ENCODE peak calls at places on chromosomes 7 and 10, in seven cellular contexts. One of them, this sample, is unnamed.

GRCh38 chr7:2099036-2099957 is 133.4 kb downstream of the MAD1L1 start:
- DNase-seq in psoas muscle: no peak
- DNase-seq in AG09309: no peak
- DNase-seq in stimulated activated CD8-positive, alpha-beta memory T cell treated with anti-CD3 and anti-CD28 coated beads, Interleukin-7, amount 100 ng/mL, for 24 hours: no peak
- DNase-seq in suprapubic skin: no peak
- DNase-seq in glomerular endothelial cell: no peak
- DNase-seq in naive thymus-derived CD8-positive, alpha-beta T cell: no peak
- DNase-seq in this sample: no peak

GRCh38 chr7:103630318-103630717 is 184.3 kb upstream of the SLC26A5 start:
- DNase-seq in stimulated activated CD8-positive, alpha-beta memory T cell treated with anti-CD3 and anti-CD28 coated beads, Interleukin-7, amount 100 ng/mL, for 24 hours: no peak
- DNase-seq in AG09309: no peak
- DNase-seq in suprapubic skin: no peak
- DNase-seq in glomerular endothelial cell: no peak
- DNase-seq in psoas muscle: no peak
- DNase-seq in naive thymus-derived CD8-positive, alpha-beta T cell: no peak
- DNase-seq in this sample: no peak

GRCh38 chr7:43463401-43463980 is 119.4 kb upstream of the STK17A start:
- DNase-seq in psoas muscle: no peak
- DNase-seq in AG09309: no peak
- DNase-seq in glomerular endothelial cell: no peak
- DNase-seq in stimulated activated CD8-positive, alpha-beta memory T cell treated with anti-CD3 and anti-CD28 coated beads, Interleukin-7, amount 100 ng/mL, for 24 hours: no peak
- DNase-seq in naive thymus-derived CD8-positive, alpha-beta T cell: no peak
- DNase-seq in suprapubic skin: no peak
- DNase-seq in this sample: no peak

GRCh38 chr10:119250641-119251314 is 43.4 kb downstream of the GRK5 start:
- DNase-seq in suprapubic skin: no peak
- DNase-seq in psoas muscle: no peak
- DNase-seq in AG09309: peak
- DNase-seq in stimulated activated CD8-positive, alpha-beta memory T cell treated with anti-CD3 and anti-CD28 coated beads, Interleukin-7, amount 100 ng/mL, for 24 hours: no peak
- DNase-seq in glomerular endothelial cell: no peak
- DNase-seq in naive thymus-derived CD8-positive, alpha-beta T cell: no peak
- DNase-seq in this sample: no peak

GRCh38 chr7:13197501-13197900 is 510.1 kb downstream of the ARL4A start:
- DNase-seq in stimulated activated CD8-positive, alpha-beta memory T cell treated with anti-CD3 and anti-CD28 coated beads, Interleukin-7, amount 100 ng/mL, for 24 hours: no peak
- DNase-seq in naive thymus-derived CD8-positive, alpha-beta T cell: no peak
- DNase-seq in glomerular endothelial cell: no peak
- DNase-seq in suprapubic skin: no peak
- DNase-seq in psoas muscle: no peak
- DNase-seq in AG09309: peak
- DNase-seq in this sample: no peak

GRCh38 chr10:74190494-74190893 is 39.5 kb downstream of the ADK start:
- DNase-seq in AG09309: no peak
- DNase-seq in suprapubic skin: no peak
- DNase-seq in stimulated activated CD8-positive, alpha-beta memory T cell treated with anti-CD3 and anti-CD28 coated beads, Interleukin-7, amount 100 ng/mL, for 24 hours: no peak
- DNase-seq in naive thymus-derived CD8-positive, alpha-beta T cell: no peak
- DNase-seq in glomerular endothelial cell: no peak
- DNase-seq in psoas muscle: no peak
- DNase-seq in this sample: no peak

GRCh38 chr10:102914781-102915180 is 3.3 kb upstream of the CNNM2 start:
- DNase-seq in suprapubic skin: no peak
- DNase-seq in naive thymus-derived CD8-positive, alpha-beta T cell: no peak
- DNase-seq in AG09309: no peak
- DNase-seq in glomerular endothelial cell: no peak
- DNase-seq in psoas muscle: no peak
- DNase-seq in stimulated activated CD8-positive, alpha-beta memory T cell treated with anti-CD3 and anti-CD28 coated beads, Interleukin-7, amount 100 ng/mL, for 24 hours: no peak
- DNase-seq in this sample: no peak

GRCh38 chr7:134637934-134638719 is 8.5 kb upstream of the BPGM start:
- DNase-seq in suprapubic skin: no peak
- DNase-seq in naive thymus-derived CD8-positive, alpha-beta T cell: no peak
- DNase-seq in stimulated activated CD8-positive, alpha-beta memory T cell treated with anti-CD3 and anti-CD28 coated beads, Interleukin-7, amount 100 ng/mL, for 24 hours: no peak
- DNase-seq in glomerular endothelial cell: no peak
- DNase-seq in AG09309: no peak
- DNase-seq in psoas muscle: no peak
- DNase-seq in this sample: no peak

GRCh38 chr7:9082203-9082602 is 648.8 kb downstream of the NXPH1 start:
- DNase-seq in naive thymus-derived CD8-positive, alpha-beta T cell: no peak
- DNase-seq in suprapubic skin: no peak
- DNase-seq in glomerular endothelial cell: no peak
- DNase-seq in AG09309: no peak
- DNase-seq in stimulated activated CD8-positive, alpha-beta memory T cell treated with anti-CD3 and anti-CD28 coated beads, Interleukin-7, amount 100 ng/mL, for 24 hours: no peak
- DNase-seq in psoas muscle: no peak
- DNase-seq in this sample: no peak

GRCh38 chr10:126245501-126245900 is 142.8 kb downstream of the ADAM12 start:
- DNase-seq in suprapubic skin: no peak
- DNase-seq in psoas muscle: no peak
- DNase-seq in glomerular endothelial cell: no peak
- DNase-seq in stimulated activated CD8-positive, alpha-beta memory T cell treated with anti-CD3 and anti-CD28 coated beads, Interleukin-7, amount 100 ng/mL, for 24 hours: no peak
- DNase-seq in naive thymus-derived CD8-positive, alpha-beta T cell: no peak
- DNase-seq in AG09309: no peak
- DNase-seq in this sample: no peak

GRCh38 chr10:109411897-109412296 is 511.4 kb downstream of the XPNPEP1 start:
- DNase-seq in glomerular endothelial cell: no peak
- DNase-seq in AG09309: no peak
- DNase-seq in stimulated activated CD8-positive, alpha-beta memory T cell treated with anti-CD3 and anti-CD28 coated beads, Interleukin-7, amount 100 ng/mL, for 24 hours: no peak
- DNase-seq in suprapubic skin: no peak
- DNase-seq in psoas muscle: no peak
- DNase-seq in naive thymus-derived CD8-positive, alpha-beta T cell: no peak
- DNase-seq in this sample: no peak

GRCh38 chr7:84372712-84373111 is 178.1 kb upstream of the SEMA3A start:
- DNase-seq in glomerular endothelial cell: no peak
- DNase-seq in naive thymus-derived CD8-positive, alpha-beta T cell: no peak
- DNase-seq in suprapubic skin: no peak
- DNase-seq in psoas muscle: no peak
- DNase-seq in AG09309: no peak
- DNase-seq in stimulated activated CD8-positive, alpha-beta memory T cell treated with anti-CD3 and anti-CD28 coated beads, Interleukin-7, amount 100 ng/mL, for 24 hours: no peak
- DNase-seq in this sample: no peak

GRCh38 chr10:86215712-86216111 is 150.9 kb downstream of the GRID1 start:
- DNase-seq in stimulated activated CD8-positive, alpha-beta memory T cell treated with anti-CD3 and anti-CD28 coated beads, Interleukin-7, amount 100 ng/mL, for 24 hours: no peak
- DNase-seq in psoas muscle: no peak
- DNase-seq in AG09309: no peak
- DNase-seq in suprapubic skin: no peak
- DNase-seq in glomerular endothelial cell: no peak
- DNase-seq in naive thymus-derived CD8-positive, alpha-beta T cell: no peak
- DNase-seq in this sample: no peak

GRCh38 chr7:90262438-90262837 is 17.5 kb downstream of the CFAP69 start:
- DNase-seq in suprapubic skin: no peak
- DNase-seq in psoas muscle: no peak
- DNase-seq in stimulated activated CD8-positive, alpha-beta memory T cell treated with anti-CD3 and anti-CD28 coated beads, Interleukin-7, amount 100 ng/mL, for 24 hours: no peak
- DNase-seq in AG09309: no peak
- DNase-seq in naive thymus-derived CD8-positive, alpha-beta T cell: no peak
- DNase-seq in glomerular endothelial cell: peak
- DNase-seq in this sample: no peak

GRCh38 chr7:140267381-140268226 is 90.8 kb upstream of the KDM7A start:
- DNase-seq in AG09309: no peak
- DNase-seq in glomerular endothelial cell: no peak
- DNase-seq in suprapubic skin: no peak
- DNase-seq in stimulated activated CD8-positive, alpha-beta memory T cell treated with anti-CD3 and anti-CD28 coated beads, Interleukin-7, amount 100 ng/mL, for 24 hours: no peak
- DNase-seq in naive thymus-derived CD8-positive, alpha-beta T cell: no peak
- DNase-seq in psoas muscle: no peak
- DNase-seq in this sample: no peak

GRCh38 chr7:132154695-132155471 is 421.4 kb downstream of the PLXNA4 start:
- DNase-seq in AG09309: no peak
- DNase-seq in stimulated activated CD8-positive, alpha-beta memory T cell treated with anti-CD3 and anti-CD28 coated beads, Interleukin-7, amount 100 ng/mL, for 24 hours: no peak
- DNase-seq in psoas muscle: no peak
- DNase-seq in suprapubic skin: no peak
- DNase-seq in naive thymus-derived CD8-positive, alpha-beta T cell: no peak
- DNase-seq in glomerular endothelial cell: no peak
- DNase-seq in this sample: no peak

GRCh38 chr7:34155225-34155908 is 250.0 kb downstream of the BMPER start:
- DNase-seq in naive thymus-derived CD8-positive, alpha-beta T cell: no peak
- DNase-seq in AG09309: peak
- DNase-seq in stimulated activated CD8-positive, alpha-beta memory T cell treated with anti-CD3 and anti-CD28 coated beads, Interleukin-7, amount 100 ng/mL, for 24 hours: no peak
- DNase-seq in suprapubic skin: no peak
- DNase-seq in psoas muscle: peak
- DNase-seq in glomerular endothelial cell: no peak
- DNase-seq in this sample: peak

GRCh38 chr10:71527135-71527534 is 130.4 kb downstream of the CDH23 start:
- DNase-seq in psoas muscle: no peak
- DNase-seq in glomerular endothelial cell: no peak
- DNase-seq in suprapubic skin: no peak
- DNase-seq in AG09309: no peak
- DNase-seq in naive thymus-derived CD8-positive, alpha-beta T cell: no peak
- DNase-seq in stimulated activated CD8-positive, alpha-beta memory T cell treated with anti-CD3 and anti-CD28 coated beads, Interleukin-7, amount 100 ng/mL, for 24 hours: no peak
- DNase-seq in this sample: no peak

GRCh38 chr10:84267503-84268126 is 22.8 kb downstream of the RGR start:
- DNase-seq in psoas muscle: no peak
- DNase-seq in AG09309: peak
- DNase-seq in stimulated activated CD8-positive, alpha-beta memory T cell treated with anti-CD3 and anti-CD28 coated beads, Interleukin-7, amount 100 ng/mL, for 24 hours: peak
- DNase-seq in suprapubic skin: no peak
- DNase-seq in glomerular endothelial cell: no peak
- DNase-seq in naive thymus-derived CD8-positive, alpha-beta T cell: peak
- DNase-seq in this sample: no peak

GRCh38 chr7:108529341-108529740 is 3.4 kb upstream of the PNPLA8 start:
- DNase-seq in suprapubic skin: no peak
- DNase-seq in glomerular endothelial cell: no peak
- DNase-seq in naive thymus-derived CD8-positive, alpha-beta T cell: no peak
- DNase-seq in psoas muscle: no peak
- DNase-seq in AG09309: no peak
- DNase-seq in stimulated activated CD8-positive, alpha-beta memory T cell treated with anti-CD3 and anti-CD28 coated beads, Interleukin-7, amount 100 ng/mL, for 24 hours: no peak
- DNase-seq in this sample: no peak

GRCh38 chr7:124942405-124942804 is 12.8 kb upstream of the POT1 start:
- DNase-seq in psoas muscle: no peak
- DNase-seq in naive thymus-derived CD8-positive, alpha-beta T cell: no peak
- DNase-seq in AG09309: no peak
- DNase-seq in stimulated activated CD8-positive, alpha-beta memory T cell treated with anti-CD3 and anti-CD28 coated beads, Interleukin-7, amount 100 ng/mL, for 24 hours: no peak
- DNase-seq in suprapubic skin: no peak
- DNase-seq in glomerular endothelial cell: no peak
- DNase-seq in this sample: no peak

GRCh38 chr7:6256709-6257535 is 15.5 kb downstream of the CYTH3 start:
- DNase-seq in AG09309: no peak
- DNase-seq in psoas muscle: peak
- DNase-seq in stimulated activated CD8-positive, alpha-beta memory T cell treated with anti-CD3 and anti-CD28 coated beads, Interleukin-7, amount 100 ng/mL, for 24 hours: no peak
- DNase-seq in naive thymus-derived CD8-positive, alpha-beta T cell: no peak
- DNase-seq in suprapubic skin: peak
- DNase-seq in glomerular endothelial cell: no peak
- DNase-seq in this sample: no peak

GRCh38 chr10:77350711-77351119 is 286.9 kb downstream of the KCNMA1 start:
- DNase-seq in glomerular endothelial cell: peak
- DNase-seq in suprapubic skin: no peak
- DNase-seq in naive thymus-derived CD8-positive, alpha-beta T cell: no peak
- DNase-seq in AG09309: peak
- DNase-seq in stimulated activated CD8-positive, alpha-beta memory T cell treated with anti-CD3 and anti-CD28 coated beads, Interleukin-7, amount 100 ng/mL, for 24 hours: no peak
- DNase-seq in psoas muscle: peak
- DNase-seq in this sample: peak

GRCh38 chr10:56823849-56824248 is 462.8 kb upstream of the ZWINT start:
- DNase-seq in AG09309: no peak
- DNase-seq in stimulated activated CD8-positive, alpha-beta memory T cell treated with anti-CD3 and anti-CD28 coated beads, Interleukin-7, amount 100 ng/mL, for 24 hours: no peak
- DNase-seq in suprapubic skin: no peak
- DNase-seq in psoas muscle: no peak
- DNase-seq in naive thymus-derived CD8-positive, alpha-beta T cell: no peak
- DNase-seq in glomerular endothelial cell: no peak
- DNase-seq in this sample: no peak

GRCh38 chr10:103244663-103245271 is 920 bp upstream of the RPEL1 start:
- DNase-seq in psoas muscle: peak
- DNase-seq in naive thymus-derived CD8-positive, alpha-beta T cell: peak
- DNase-seq in AG09309: no peak
- DNase-seq in glomerular endothelial cell: peak
- DNase-seq in stimulated activated CD8-positive, alpha-beta memory T cell treated with anti-CD3 and anti-CD28 coated beads, Interleukin-7, amount 100 ng/mL, for 24 hours: peak
- DNase-seq in suprapubic skin: peak
- DNase-seq in this sample: peak

GRCh38 chr7:2862831-2863361 is 18.8 kb upstream of the GNA12 start:
- DNase-seq in AG09309: no peak
- DNase-seq in naive thymus-derived CD8-positive, alpha-beta T cell: no peak
- DNase-seq in psoas muscle: no peak
- DNase-seq in suprapubic skin: no peak
- DNase-seq in stimulated activated CD8-positive, alpha-beta memory T cell treated with anti-CD3 and anti-CD28 coated beads, Interleukin-7, amount 100 ng/mL, for 24 hours: no peak
- DNase-seq in glomerular endothelial cell: no peak
- DNase-seq in this sample: no peak

GRCh38 chr10:29140991-29141390 is 147.9 kb upstream of the LYZL1 start:
- DNase-seq in naive thymus-derived CD8-positive, alpha-beta T cell: no peak
- DNase-seq in suprapubic skin: no peak
- DNase-seq in AG09309: peak
- DNase-seq in stimulated activated CD8-positive, alpha-beta memory T cell treated with anti-CD3 and anti-CD28 coated beads, Interleukin-7, amount 100 ng/mL, for 24 hours: no peak
- DNase-seq in psoas muscle: no peak
- DNase-seq in glomerular endothelial cell: no peak
- DNase-seq in this sample: no peak

GRCh38 chr7:6162331-6162620 is 110.1 kb downstream of the CYTH3 start:
- DNase-seq in naive thymus-derived CD8-positive, alpha-beta T cell: no peak
- DNase-seq in AG09309: no peak
- DNase-seq in psoas muscle: peak
- DNase-seq in glomerular endothelial cell: no peak
- DNase-seq in stimulated activated CD8-positive, alpha-beta memory T cell treated with anti-CD3 and anti-CD28 coated beads, Interleukin-7, amount 100 ng/mL, for 24 hours: no peak
- DNase-seq in suprapubic skin: no peak
- DNase-seq in this sample: no peak

GRCh38 chr10:14389981-14390590 is 59.4 kb upstream of the FRMD4A start:
- DNase-seq in stimulated activated CD8-positive, alpha-beta memory T cell treated with anti-CD3 and anti-CD28 coated beads, Interleukin-7, amount 100 ng/mL, for 24 hours: peak
- DNase-seq in psoas muscle: no peak
- DNase-seq in naive thymus-derived CD8-positive, alpha-beta T cell: no peak
- DNase-seq in AG09309: no peak
- DNase-seq in suprapubic skin: no peak
- DNase-seq in glomerular endothelial cell: no peak
- DNase-seq in this sample: no peak

GRCh38 chr7:35371221-35371620 is 117.3 kb upstream of the TBX20 start:
- DNase-seq in glomerular endothelial cell: no peak
- DNase-seq in psoas muscle: no peak
- DNase-seq in stimulated activated CD8-positive, alpha-beta memory T cell treated with anti-CD3 and anti-CD28 coated beads, Interleukin-7, amount 100 ng/mL, for 24 hours: no peak
- DNase-seq in suprapubic skin: no peak
- DNase-seq in naive thymus-derived CD8-positive, alpha-beta T cell: no peak
- DNase-seq in AG09309: no peak
- DNase-seq in this sample: no peak

GRCh38 chr7:148547946-148548345 is 42.6 kb upstream of the C7orf33 start:
- DNase-seq in suprapubic skin: no peak
- DNase-seq in stimulated activated CD8-positive, alpha-beta memory T cell treated with anti-CD3 and anti-CD28 coated beads, Interleukin-7, amount 100 ng/mL, for 24 hours: no peak
- DNase-seq in naive thymus-derived CD8-positive, alpha-beta T cell: no peak
- DNase-seq in glomerular endothelial cell: no peak
- DNase-seq in AG09309: no peak
- DNase-seq in psoas muscle: no peak
- DNase-seq in this sample: no peak

GRCh38 chr10:132640326-132641125 is 102.9 kb downstream of the INPP5A start:
- DNase-seq in suprapubic skin: peak
- DNase-seq in glomerular endothelial cell: no peak
- DNase-seq in stimulated activated CD8-positive, alpha-beta memory T cell treated with anti-CD3 and anti-CD28 coated beads, Interleukin-7, amount 100 ng/mL, for 24 hours: no peak
- DNase-seq in naive thymus-derived CD8-positive, alpha-beta T cell: no peak
- DNase-seq in AG09309: no peak
- DNase-seq in psoas muscle: peak
- DNase-seq in this sample: peak

GRCh38 chr7:133984023-133984422 is 143.1 kb upstream of the LRGUK start:
- DNase-seq in naive thymus-derived CD8-positive, alpha-beta T cell: no peak
- DNase-seq in glomerular endothelial cell: no peak
- DNase-seq in psoas muscle: no peak
- DNase-seq in suprapubic skin: no peak
- DNase-seq in AG09309: no peak
- DNase-seq in stimulated activated CD8-positive, alpha-beta memory T cell treated with anti-CD3 and anti-CD28 coated beads, Interleukin-7, amount 100 ng/mL, for 24 hours: no peak
- DNase-seq in this sample: no peak